ENCODE peak calls at places on chromosomes 4 and X, in six cellular contexts. I, K, N, J, Q and R are unnamed samples. For H3K4me1, the result is how much of the 10 kb centered on the place peaks cover.

GRCh38 chr4:4712800-4713528 is 146.5 kb upstream of the MSX1 start:
- DNase-seq in I (no peak), K (no peak), N (no peak), J (no peak), Q (no peak), R (peak)

GRCh38 chr4:128821151-128821550 is 11.7 kb downstream of the JADE1 start:
- DNase-seq in I (no peak), K (no peak), N (no peak), J (no peak), Q (no peak), R (no peak)

GRCh38 chrX:150219374-150220185 is 143.5 kb upstream of the MAMLD1 start:
- DNase-seq in I (no peak), K (no peak), N (no peak), J (no peak), Q (no peak), R (peak)

GRCh38 chrX:153884136-153885076 is 1.6 kb downstream of the L1CAM start:
- DNase-seq in I (peak), K (no peak), N (no peak), J (no peak), Q (no peak), R (no peak)

GRCh38 chr4:125780159-125780558 is 465.4 kb downstream of the FAT4 start:
- DNase-seq in I (no peak), K (no peak), N (no peak), J (no peak), Q (peak), R (no peak)

GRCh38 chr4:36256398-36256828 is 12.1 kb upstream of the ARAP2 start:
- DNase-seq in I (no peak), K (no peak), N (no peak), J (no peak), Q (no peak), R (no peak)

GRCh38 chr4:36385951-36386561 is 104.6 kb downstream of the DTHD1 start:
- DNase-seq in I (no peak), K (peak), N (peak), J (no peak), Q (no peak), R (no peak)

GRCh38 chr4:26256016-26256415 is 64.8 kb upstream of the RBPJ start:
- DNase-seq in I (peak), K (no peak), N (no peak), J (no peak), Q (peak), R (no peak)

GRCh38 chrX:115535844-115536243 is 25.1 kb upstream of the PLS3 start:
- DNase-seq in I (no peak), K (no peak), N (no peak), J (no peak), Q (no peak), R (no peak)

GRCh38 chr4:24855741-24856140 is 57.1 kb downstream of the CCDC149 start:
- DNase-seq in I (no peak), K (no peak), N (no peak), J (no peak), Q (peak), R (no peak)

GRCh38 chr4:24856586-24856985 is 56.3 kb downstream of the CCDC149 start:
- DNase-seq in I (no peak), K (no peak), N (no peak), J (no peak), Q (peak), R (no peak)

GRCh38 chr4:24862073-24862751 is 50.6 kb downstream of the CCDC149 start:
- DNase-seq in I (no peak), K (no peak), N (no peak), J (no peak), Q (no peak), R (no peak)

GRCh38 chr4:24858550-24858949 is 54.3 kb downstream of the CCDC149 start:
- DNase-seq in I (no peak), K (no peak), N (no peak), J (no peak), Q (peak), R (no peak)

DNA sequence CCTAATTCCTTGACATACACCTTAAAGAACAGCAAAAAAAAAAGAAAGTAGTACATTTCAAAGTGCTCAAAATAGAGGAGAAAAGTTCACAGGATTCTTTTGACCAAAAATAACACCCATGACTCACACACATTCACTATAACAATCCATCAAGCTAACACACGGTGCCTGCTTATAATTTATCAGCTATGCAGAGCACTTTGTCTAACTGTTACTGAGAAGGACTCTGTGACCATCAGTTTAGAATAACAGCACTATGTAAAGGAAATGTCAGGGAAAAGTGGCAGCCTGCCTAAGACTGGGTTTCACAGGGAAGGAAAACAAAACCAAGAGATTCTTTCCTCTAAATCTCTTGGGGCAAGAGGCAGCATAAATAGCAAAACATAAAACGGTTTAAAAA is 54.8 kb downstream of the CCDC149 start:
- DNase-seq in I (no peak), K (no peak), N (no peak), J (no peak), Q (peak), R (no peak)
- H3K4me1 ChIP-seq in I (under half), K (under half), N (under half), J (under half), Q (under half), R (under half)

DNA sequence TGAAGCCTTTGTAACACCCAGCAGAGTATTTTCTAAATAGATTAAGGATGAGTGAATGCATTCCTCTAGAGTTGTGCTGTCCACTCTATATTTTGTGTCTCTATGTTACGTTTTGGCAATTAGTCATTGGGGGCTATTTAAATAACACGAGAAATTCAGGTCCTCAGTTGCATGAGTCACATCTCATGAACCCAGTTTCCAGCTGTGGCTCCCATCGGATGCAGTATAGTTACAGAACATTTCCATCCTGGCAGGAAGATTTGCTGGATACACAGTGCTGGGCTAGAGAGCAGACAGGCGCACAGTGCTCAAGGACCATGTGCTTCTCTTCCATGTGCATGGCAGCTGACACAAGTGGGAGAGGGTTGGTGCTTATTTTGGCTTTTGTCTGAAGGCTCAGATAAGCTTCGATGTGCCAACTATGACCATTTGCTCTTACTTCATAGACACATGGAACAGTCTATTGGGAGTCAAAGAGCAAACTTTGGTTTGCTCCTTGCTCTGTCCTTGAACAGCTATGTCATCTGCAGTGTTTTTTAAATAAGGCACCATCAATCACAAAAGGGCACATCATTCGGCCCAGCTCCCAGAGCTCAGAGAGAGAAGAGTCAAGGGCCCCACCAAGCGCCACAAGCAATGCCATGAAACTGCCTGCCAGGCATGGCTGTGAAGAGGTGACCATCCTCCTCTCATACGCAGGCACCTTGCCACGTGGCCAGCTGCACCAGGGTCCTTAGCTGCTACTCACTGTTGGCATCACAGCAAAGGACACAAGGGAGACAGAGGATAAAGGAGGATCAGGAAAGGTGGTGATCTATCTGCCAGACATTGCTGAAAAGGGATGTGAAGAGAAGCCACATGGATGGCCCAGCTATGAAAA is 8.1 kb upstream of the STS start:
- DNase-seq in I (peak), K (no peak), N (no peak), J (no peak), Q (peak), R (no peak)
- H3K4me1 ChIP-seq in I (under half), K (under half), N (under half), J (under half), Q (under half), R (under half)

GRCh38 chr4:184648220-184649025 is 824 bp downstream of the CASP3 start:
- DNase-seq in I (peak), K (peak), N (peak), J (peak), Q (peak), R (peak)

GRCh38 chr4:184643726-184644125 is 5.5 kb downstream of the CASP3 start:
- DNase-seq in I (no peak), K (no peak), N (no peak), J (no peak), Q (no peak), R (no peak)

GRCh38 chr4:184645904-184646610 is 3.2 kb downstream of the CASP3 start:
- DNase-seq in I (no peak), K (no peak), N (no peak), J (no peak), Q (no peak), R (peak)

GRCh38 chr4:184647391-184648101 is 1.7 kb downstream of the CASP3 start:
- DNase-seq in I (peak), K (no peak), N (no peak), J (no peak), Q (peak), R (no peak)

DNA sequence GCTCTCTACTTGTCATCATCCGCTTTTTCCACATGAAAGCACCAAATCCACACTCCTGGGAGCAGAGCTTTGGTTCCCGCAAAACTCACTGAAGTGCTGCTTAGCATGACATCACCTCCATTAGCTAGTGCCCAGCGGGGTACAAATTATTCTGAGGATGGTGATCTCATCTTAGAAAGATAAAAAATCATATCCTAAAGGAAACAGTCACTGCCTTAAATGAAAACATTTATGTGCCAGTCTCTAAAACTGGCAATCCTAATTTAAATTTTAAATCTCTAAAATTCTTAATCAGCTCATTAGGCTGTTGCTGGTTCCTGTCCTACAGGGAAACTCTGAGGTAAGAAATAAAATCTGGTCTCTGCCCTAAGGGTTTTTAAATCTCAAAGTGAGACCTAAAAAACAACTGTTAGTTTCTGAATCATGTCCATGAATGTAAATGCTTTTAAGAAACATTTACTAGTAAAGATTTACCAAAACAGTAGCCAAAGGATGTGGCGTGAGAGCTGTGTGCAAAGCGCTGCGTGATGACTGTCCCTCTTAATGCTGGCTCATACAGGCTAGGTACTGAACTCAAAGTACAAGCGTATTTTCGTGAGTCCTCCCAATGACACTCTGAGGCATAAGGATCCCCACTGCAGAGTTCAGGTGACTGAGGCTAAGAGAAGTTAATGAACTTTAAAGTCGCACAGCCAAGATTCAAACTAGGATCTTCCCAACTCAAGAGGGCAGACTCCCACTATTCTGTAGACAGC is 4.5 kb downstream of the CASP3 start:
- DNase-seq in I (no peak), K (no peak), N (no peak), J (no peak), Q (no peak), R (no peak)
- H3K4me1 ChIP-seq in I (under half), K (half or more), N (half or more), J (under half), Q (under half), R (under half)

GRCh38 chrX:31233941-31234496 is 162.2 kb upstream of the FTHL17 start:
- DNase-seq in I (no peak), K (no peak), N (no peak), J (no peak), Q (no peak), R (peak)
- H3K4me1 ChIP-seq in I (under half), K (under half), N (under half), J (under half), Q (under half), R (under half)

DNA sequence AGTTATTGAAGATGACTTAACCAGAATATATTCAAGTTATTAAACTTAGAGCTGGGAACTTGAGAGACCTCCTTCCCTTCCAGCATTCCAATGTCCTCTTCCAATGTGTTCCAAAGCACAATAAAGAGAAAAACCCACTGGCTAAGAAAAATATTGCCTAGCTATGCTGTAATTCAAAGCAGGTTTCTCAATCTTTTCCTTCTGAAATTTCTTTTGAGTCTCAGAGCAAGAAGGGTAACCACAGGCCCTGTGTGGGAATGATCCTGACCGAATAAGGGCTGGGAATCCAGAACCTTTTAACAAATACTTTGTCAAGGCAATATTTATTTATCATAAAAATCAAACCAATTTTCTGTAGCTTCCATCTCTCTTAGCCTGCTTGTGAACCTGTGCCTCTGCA is 150.7 kb upstream of the SFRP2 start:
- DNase-seq in I (no peak), K (no peak), N (no peak), J (no peak), Q (peak), R (no peak)
- H3K4me1 ChIP-seq in I (under half), K (under half), N (under half), J (under half), Q (under half), R (under half)